ENCODE peak calls at places on chromosomes 6 and 20, in seven cellular contexts. B, P, M, N, H, K and J are unnamed samples.

GRCh38 chr6:72530750-72531149 is 91.1 kb upstream of the KCNQ5 start:
- DNase-seq in K (no peak), M (no peak), P (no peak), B (no peak), N (no peak), H (no peak), J (no peak)

GRCh38 chr20:35269055-35269781 is 8.7 kb downstream of the MMP24OS start:
- DNase-seq in K (peak; percentile 82), N (no peak), H (no peak), P (peak; percentile 65), B (peak; percentile 72), M (no peak), J (peak; percentile 46)

GRCh38 chr6:14118091-14118439 is 493 bp downstream of the CD83 start:
- DNase-seq in K (no peak), B (no peak), H (no peak), N (no peak), P (no peak), M (no peak), J (no peak)

GRCh38 chr6:158008894-158009891 is 27.5 kb downstream of the SYNJ2 start:
- DNase-seq in K (no peak), N (peak; percentile 47), B (peak; percentile 51), H (peak; percentile 22), M (no peak), P (no peak), J (no peak)

GRCh38 chr6:97697450-97697849 is 414.4 kb upstream of the MMS22L start:
- DNase-seq in P (no peak), M (no peak), H (no peak), K (no peak), N (no peak), B (no peak), J (no peak)

GRCh38 chr6:39073471-39074355 is 25.1 kb downstream of the GLP1R start:
- DNase-seq in B (no peak), K (no peak), P (peak; percentile 15), H (no peak), N (no peak), M (no peak), J (peak; percentile 14)

GRCh38 chr20:25686081-25687077 is 10.3 kb downstream of the ZNF337 start:
- DNase-seq in H (peak; percentile 80), B (peak; percentile 19), N (no peak), M (no peak), K (no peak), P (no peak), J (no peak)

GRCh38 chr6:122717350-122717749 is 62.2 kb upstream of the FABP7 start:
- DNase-seq in M (no peak), H (no peak), N (no peak), K (no peak), B (no peak), P (no peak), J (no peak)

GRCh38 chr6:170445984-170446383 is 107.1 kb downstream of the PSMB1 start:
- DNase-seq in M (no peak), K (no peak), B (no peak), H (no peak), P (no peak), N (no peak), J (no peak)

GRCh38 chr6:72580281-72580940 is 41.5 kb upstream of the KCNQ5 start:
- DNase-seq in N (no peak), H (no peak), P (no peak), K (peak; percentile 52), B (peak; percentile 68), M (peak; percentile 31), J (no peak)

GRCh38 chr6:168440520-168441433 is at the start of gene SMOC2:
- DNase-seq in H (no peak), N (no peak), P (no peak), B (peak; percentile 25), K (no peak), M (no peak), J (no peak)
- TF ChIP-seq POLR2A in H (no peak), N (peak; percentile 32), P (no peak), B (no peak), K (no peak), M (no peak), J (no peak)

DNA sequence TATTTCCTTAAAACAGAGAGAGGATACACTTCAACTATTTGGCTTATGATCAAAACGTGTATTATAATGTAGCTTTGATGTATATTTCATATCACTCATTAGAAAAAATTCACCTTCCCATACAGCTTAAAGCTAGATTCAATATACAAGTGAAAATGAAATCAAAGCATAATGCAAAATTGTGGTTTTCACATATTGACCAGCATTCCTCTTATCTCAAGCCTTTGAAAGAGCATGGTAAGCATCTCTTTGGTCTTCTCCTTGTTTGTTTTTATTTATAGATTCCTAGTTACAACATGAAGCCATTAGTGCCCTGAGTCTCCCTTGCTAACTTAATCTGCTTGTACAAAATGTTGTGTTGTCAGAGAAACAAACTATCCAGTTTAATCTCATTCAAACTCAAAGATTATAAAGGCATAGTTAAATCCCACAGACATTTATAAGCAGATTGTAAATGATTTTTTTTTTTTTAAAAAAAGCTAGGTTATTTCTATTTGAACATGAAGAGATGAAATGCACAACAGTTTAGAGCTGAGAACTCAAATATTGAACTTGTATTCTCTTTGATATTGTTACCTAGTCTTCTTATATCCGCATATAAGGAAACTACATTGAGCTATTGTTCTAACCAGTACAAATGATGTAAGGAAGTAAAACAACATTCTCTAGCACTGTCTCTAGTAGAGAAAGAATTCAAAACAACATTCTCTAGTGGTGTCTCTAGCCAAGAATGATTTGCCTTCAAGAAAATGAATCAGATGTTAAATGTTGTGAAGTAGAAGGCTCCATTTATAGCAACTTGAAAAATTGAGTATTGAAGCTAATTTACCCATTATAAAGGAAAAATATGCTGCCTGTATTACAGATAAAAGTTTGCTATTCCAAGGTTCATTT is 31.2 kb upstream of the SMIM28 start:
- DNase-seq in M (no peak), N (no peak), K (no peak), B (no peak), H (no peak), P (no peak), J (no peak)
- H3K9me3 ChIP-seq in M (no peaks in the 10 kb centered on the region), N (no peaks in the 10 kb centered on the region), K (no peaks in the 10 kb centered on the region), B (no peaks in the 10 kb centered on the region), H (no peaks in the 10 kb centered on the region), P (no peaks in the 10 kb centered on the region), J (no peaks in the 10 kb centered on the region)

DNA sequence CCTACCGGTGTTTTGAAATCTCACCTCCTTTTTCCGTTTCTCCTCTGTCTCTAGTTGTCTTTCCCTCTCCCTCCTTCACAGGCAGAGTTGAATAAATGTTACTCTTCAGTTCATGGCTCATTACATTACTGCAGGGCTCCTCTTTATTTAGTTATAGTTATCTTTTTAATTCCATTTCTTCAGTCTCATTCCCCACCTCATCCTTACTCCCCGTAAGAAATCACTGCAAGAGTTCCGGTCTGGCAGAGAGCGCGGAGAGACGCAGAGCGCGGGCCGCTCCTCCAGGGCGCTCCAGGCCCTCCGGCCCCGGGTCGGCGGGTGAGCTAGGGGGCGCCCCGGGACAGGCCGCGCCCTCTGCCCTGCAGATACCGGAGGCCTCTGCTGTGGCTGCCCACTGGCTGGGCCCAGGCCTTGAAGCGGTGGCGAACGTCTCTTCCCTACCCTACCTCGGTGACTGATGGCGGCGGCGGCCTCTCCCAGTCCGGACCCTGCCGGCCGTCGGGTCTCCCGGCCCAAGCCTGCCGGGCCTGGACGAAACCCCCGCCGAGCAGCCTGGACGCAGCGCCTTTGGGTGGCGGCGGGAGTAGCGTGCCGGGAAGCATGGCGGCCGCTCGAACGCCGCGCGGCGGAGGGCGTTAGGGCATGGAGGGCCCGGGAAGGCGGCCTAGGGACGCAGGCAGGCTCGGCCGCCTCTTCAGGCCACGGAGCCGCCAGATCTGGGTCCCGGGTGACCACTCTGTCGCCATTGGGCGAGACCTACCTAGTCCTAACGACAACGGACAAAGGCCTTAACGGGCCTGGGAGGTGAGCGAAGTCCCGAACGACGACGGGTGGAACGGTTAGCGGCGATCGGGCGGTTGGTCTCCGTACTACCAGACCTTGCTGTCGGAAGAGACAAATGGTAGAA is 16.4 kb upstream of the HMGN4 start:
- DNase-seq in B (peak; percentile 77), P (peak; percentile 90), M (no peak), N (peak; percentile 53), K (peak; percentile 84), H (peak; percentile 67), J (peak; percentile 94)
- TF ChIP-seq CTCF in B (no peak), P (peak; percentile 48), M (no peak), N (peak; percentile 58), K (peak; percentile 80), H (peak; percentile 69), J (peak; percentile 30)

GRCh38 chr6:3164388-3164787 is 7.0 kb upstream of the TUBB2A start:
- DNase-seq in K (no peak), M (no peak), N (no peak), P (no peak), B (no peak), H (no peak), J (no peak)

GRCh38 chr6:3163248-3163594 is 5.9 kb upstream of the TUBB2A start:
- DNase-seq in H (no peak), N (no peak), B (no peak), M (no peak), K (no peak), P (peak; percentile 59), J (no peak)

GRCh38 chr6:3162565-3163247 is 5.4 kb upstream of the TUBB2A start:
- DNase-seq in B (peak; percentile 82), H (peak; percentile 40), M (peak; percentile 56), K (peak; percentile 99), P (peak; percentile 72), N (peak; percentile 37), J (peak; percentile 65)

GRCh38 chr6:3159805-3160781 is 2.7 kb upstream of the TUBB2A start:
- DNase-seq in P (peak; percentile 26), H (no peak), N (no peak), K (peak; percentile 56), B (peak; percentile 92), M (peak; percentile 33), J (peak; percentile 31)

GRCh38 chr6:3162067-3162497 is 4.7 kb upstream of the TUBB2A start:
- DNase-seq in P (no peak), H (no peak), K (no peak), N (no peak), B (peak; percentile 24), M (no peak), J (no peak)
- TF ChIP-seq POLR2A in P (no peak), H (no peak), K (no peak), N (no peak), B (no peak), M (no peak), J (no peak)

GRCh38 chr20:56322661-56323060 is 36.1 kb upstream of the FAM210B start:
- DNase-seq in P (no peak), K (no peak), H (no peak), N (no peak), M (no peak), B (no peak), J (no peak)
- H3K9me3 ChIP-seq in P (no peaks in the 10 kb centered on the region), K (no peaks in the 10 kb centered on the region), H (no peaks in the 10 kb centered on the region), N (no peaks in the 10 kb centered on the region), M (no peaks in the 10 kb centered on the region), B (no peaks in the 10 kb centered on the region), J (no peaks in the 10 kb centered on the region)

GRCh38 chr20:51529027-51529749 is 13.3 kb downstream of the NFATC2 start:
- DNase-seq in K (peak; percentile 46), P (no peak), M (no peak), H (no peak), N (no peak), B (no peak), J (no peak)
- TF ChIP-seq CTCF in K (no peak), P (no peak), M (no peak), H (no peak), N (no peak), B (no peak), J (no peak)